ENCODE peak calls at places on chromosomes 5 and 9, in eight cellular contexts. W, K, J, R, P, Y, T and D are unnamed samples.

GRCh38 chr9:36450110-36450732 is 50.2 kb upstream of the RNF38 start:
- DNase-seq in T (peak; percentile 73), J (no peak), W (peak; percentile 38), Y (peak; percentile 30), P (peak; percentile 65), K (no peak), R (peak; percentile 12), D (no peak)

GRCh38 chr9:135504262-135505229 is 4.1 kb downstream of the MRPS2 start:
- DNase-seq in P (peak; percentile 79), K (peak; percentile 72), R (peak; percentile 57), W (peak; percentile 85), J (peak; percentile 74), T (peak; percentile 75), Y (peak; percentile 52), D (no peak)

GRCh38 chr9:114504341-114505186 is 709 bp downstream of the WHRN start:
- DNase-seq in T (peak; percentile 40), P (peak; percentile 72), Y (peak; percentile 42), J (peak; percentile 80), R (peak; percentile 6), K (peak; percentile 67), W (peak; percentile 64), D (no peak)

GRCh38 chr9:16828335-16829281 is 41.9 kb downstream of the BNC2 start:
- DNase-seq in W (no peak), P (peak; percentile 67), J (peak; percentile 78), R (peak; percentile 18), Y (peak; percentile 21), K (no peak), T (peak; percentile 54), D (no peak)

GRCh38 chr9:79263666-79264460 is 307.9 kb upstream of the TLE4 start:
- DNase-seq in P (no peak), K (no peak), J (no peak), R (peak; percentile 20), Y (no peak), T (peak; percentile 48), W (no peak), D (no peak)

GRCh38 chr5:179413711-179414458 is 68.6 kb upstream of the ADAMTS2 start:
- DNase-seq in T (no peak), Y (no peak), R (no peak), J (no peak), W (no peak), P (no peak), K (no peak), D (peak; percentile 21)

GRCh38 chr9:76887951-76888350 is 18.0 kb downstream of the PRUNE2 start:
- DNase-seq in J (no peak), W (no peak), P (no peak), T (no peak), K (no peak), R (no peak), Y (no peak), D (no peak)

GRCh38 chr9:84146893-84147705 is 166.5 kb downstream of the RMI1 start:
- DNase-seq in Y (no peak), J (no peak), K (no peak), P (no peak), W (no peak), R (no peak), T (no peak), D (no peak)

GRCh38 chr9:79220246-79220645 is 351.5 kb upstream of the TLE4 start:
- DNase-seq in R (no peak), Y (no peak), W (no peak), P (no peak), T (peak; percentile 28), K (no peak), J (no peak), D (no peak)

GRCh38 chr5:113546711-113547159 is 33.2 kb downstream of the YTHDC2 start:
- DNase-seq in T (peak; percentile 69), Y (no peak), R (peak; percentile 11), P (peak; percentile 16), J (no peak), K (no peak), W (no peak), D (no peak)

GRCh38 chr5:141858084-141858765 is 20.0 kb downstream of the PCDH1 start:
- DNase-seq in Y (no peak), K (no peak), P (no peak), R (no peak), W (no peak), J (no peak), T (no peak), D (no peak)

GRCh38 chr5:113232246-113232645 is 202.5 kb downstream of the TSSK1B start:
- DNase-seq in J (no peak), K (no peak), R (no peak), Y (no peak), T (no peak), P (no peak), W (no peak), D (no peak)

GRCh38 chr9:124110307-124110915 is 98.8 kb downstream of the LHX2 start:
- DNase-seq in T (peak; percentile 74), P (peak; percentile 86), K (no peak), J (no peak), Y (peak; percentile 67), W (peak; percentile 44), R (peak; percentile 64), D (no peak)

GRCh38 chr9:137700911-137701310 is 82.1 kb downstream of the EHMT1 start:
- DNase-seq in K (no peak), J (no peak), P (no peak), W (no peak), R (no peak), Y (no peak), T (no peak), D (no peak)

GRCh38 chr9:34628656-34629491 is at the start of gene ARID3C:
- DNase-seq in T (no peak), J (no peak), P (peak; percentile 74), Y (no peak), R (no peak), W (no peak), K (peak; percentile 62), D (no peak)

DNA sequence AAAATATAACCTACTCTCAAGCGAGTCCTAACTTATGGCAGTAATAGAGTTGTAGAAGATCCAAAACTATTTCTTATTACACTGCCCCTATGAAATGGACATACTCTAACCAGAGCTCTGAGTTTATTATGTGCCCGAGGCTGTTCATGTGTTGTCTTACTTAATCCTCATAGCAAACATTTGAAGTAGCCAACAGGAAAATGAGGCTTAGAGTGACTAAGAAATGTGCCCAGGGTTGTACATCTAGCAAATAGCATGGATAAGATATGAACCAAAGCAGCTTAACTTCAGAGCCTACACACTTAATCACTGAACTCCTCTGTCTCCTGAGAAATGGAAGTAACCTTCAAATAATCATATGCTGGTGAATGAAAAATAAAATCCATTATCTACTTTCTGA is 1551.7 kb downstream of the MAT2B start:
- DNase-seq in W (no peak), R (no peak), K (no peak), T (no peak), P (peak; percentile 17), J (no peak), Y (no peak), D (no peak)
- TF ChIP-seq CTCF in W (no peak), R (no peak), K (no peak), T (no peak), P (no peak), J (no peak), Y (no peak), D (no peak)

DNA sequence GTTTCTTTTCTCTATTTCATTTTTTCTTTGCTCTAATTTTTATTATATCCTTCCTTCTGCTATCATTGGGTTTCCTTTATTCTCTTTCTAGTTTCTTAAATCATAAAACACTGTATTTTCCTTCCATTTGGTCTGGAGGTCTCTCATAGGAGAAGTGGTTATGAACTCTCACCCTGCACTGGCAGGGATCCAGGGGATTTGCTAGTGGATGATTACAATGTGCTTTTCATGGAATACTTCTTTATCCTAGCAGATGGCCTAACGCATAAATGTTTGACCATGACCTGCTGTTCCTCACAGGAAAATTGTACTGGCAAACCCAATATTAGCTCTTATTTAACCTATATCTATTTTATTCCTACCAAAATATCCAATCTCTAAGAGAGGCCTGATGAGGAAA is 31.5 kb upstream of the SGCD start:
- DNase-seq in W (no peak), R (no peak), Y (no peak), J (no peak), T (no peak), K (no peak), P (no peak), D (no peak)
- TF ChIP-seq CTCF in W (no peak), R (no peak), Y (no peak), J (no peak), T (no peak), K (no peak), P (no peak), D (no peak)

DNA sequence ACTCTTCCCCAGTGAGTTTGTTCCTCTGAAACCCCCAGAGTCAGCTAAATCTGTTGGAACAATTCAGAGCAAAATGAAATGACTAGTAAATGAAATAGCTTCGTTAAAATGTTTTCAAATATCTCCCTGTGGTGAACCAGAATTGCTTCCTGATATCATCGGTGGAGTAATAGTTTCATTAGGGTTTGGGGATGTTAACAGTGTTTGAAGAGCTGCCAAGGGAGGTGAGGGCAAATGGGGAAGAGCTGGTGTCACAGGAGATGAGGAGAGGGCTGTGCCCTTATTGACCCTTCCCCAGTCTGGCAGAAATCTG is 4.3 kb upstream of the C7 start:
- DNase-seq in P (no peak), J (no peak), R (no peak), T (no peak), K (no peak), W (no peak), Y (no peak), D (no peak)
- TF ChIP-seq CTCF in P (no peak), J (no peak), R (no peak), T (no peak), K (no peak), W (peak; percentile 31), Y (no peak), D (no peak)

GRCh38 chr5:68251386-68251785 is 35.8 kb downstream of the PIK3R1 start:
- DNase-seq in Y (no peak), T (peak; percentile 47), W (no peak), P (no peak), R (no peak), J (peak; percentile 78), K (no peak), D (no peak)

GRCh38 chr5:68250662-68251298 is 35.2 kb downstream of the PIK3R1 start:
- DNase-seq in K (no peak), R (no peak), Y (no peak), T (no peak), W (no peak), P (no peak), J (no peak), D (no peak)

GRCh38 chr5:68248896-68249295 is 33.3 kb downstream of the PIK3R1 start:
- DNase-seq in W (no peak), T (no peak), P (no peak), J (no peak), K (no peak), R (no peak), Y (no peak), D (no peak)

GRCh38 chr5:68247627-68248026 is 32.1 kb downstream of the PIK3R1 start:
- DNase-seq in J (no peak), Y (no peak), R (no peak), W (no peak), K (no peak), T (no peak), P (no peak), D (no peak)

GRCh38 chr5:68249520-68249919 is 34.0 kb downstream of the PIK3R1 start:
- DNase-seq in K (no peak), T (no peak), P (no peak), J (no peak), W (no peak), Y (no peak), R (no peak), D (no peak)
- TF ChIP-seq CTCF in K (no peak), T (no peak), P (no peak), J (no peak), W (no peak), Y (no peak), R (no peak), D (no peak)

GRCh38 chr5:76544268-76544926 is 78.8 kb downstream of the F2RL2 start:
- DNase-seq in T (peak; percentile 73), Y (peak; percentile 67), J (no peak), R (peak; percentile 39), P (peak; percentile 78), K (peak; percentile 51), W (peak; percentile 44), D (no peak)
- TF ChIP-seq CTCF in T (peak; percentile 84), Y (peak; percentile 68), J (no peak), R (peak; percentile 83), P (peak; percentile 82), K (peak; percentile 49), W (peak; percentile 69), D (peak; percentile 41)